ENCODE peak calls at places on chromosomes 12 and 14, in five cellular contexts. E is upper lobe of left lung, K is cardiac muscle cell, A is RWPE1, R is tibial nerve. N is an unnamed sample.
A peak's percentile ranks its signal among the peaks of the same experiment; 100 is the strongest.

GRCh38 chr12:62625238-62625637 is 158.6 kb downstream of the MON2 start:
- DNase-seq in E (peak; percentile 26), K (peak; percentile 90), A (no peak), R (no peak), N (no peak)

GRCh38 chr12:127125607-127126259 is 1141.2 kb upstream of the TMEM132C start:
- DNase-seq in E (no peak), K (peak; percentile 20), A (peak; percentile 97), R (no peak), N (no peak)

GRCh38 chr12:130366159-130366558 is 28.5 kb downstream of the PIWIL1 start:
- DNase-seq in E (no peak), K (no peak), A (no peak), R (no peak), N (no peak)

GRCh38 chr14:45284802-45285201 is 31.8 kb upstream of the MIS18BP1 start:
- DNase-seq in E (no peak), K (no peak), A (no peak), R (no peak), N (no peak)

GRCh38 chr14:85824526-85824925 is 294.6 kb downstream of the FLRT2 start:
- DNase-seq in E (no peak), K (no peak), A (no peak), R (no peak), N (no peak)

GRCh38 chr12:126734738-126735137 is 1532.2 kb upstream of the TMEM132C start:
- DNase-seq in E (no peak), K (no peak), A (no peak), R (no peak), N (no peak)

GRCh38 chr14:65149116-65149515 is 46.8 kb upstream of the MAX start:
- DNase-seq in E (no peak), K (no peak), A (no peak), R (no peak), N (no peak)

GRCh38 chr14:61484826-61485584 is 163.6 kb downstream of the PRKCH start:
- DNase-seq in E (no peak), K (no peak), A (no peak), R (no peak), N (no peak)

GRCh38 chr14:89422181-89422951 is 5.3 kb upstream of the FOXN3 start:
- DNase-seq in E (peak; percentile 81), K (peak; percentile 49), A (no peak), R (no peak), N (no peak)

GRCh38 chr12:105278043-105278697 is 42.2 kb upstream of the APPL2 start:
- DNase-seq in E (no peak), K (peak; percentile 22), A (no peak), R (no peak), N (no peak)

GRCh38 chr14:91834571-91834970 is 32.8 kb downstream of the TC2N start:
- DNase-seq in E (no peak), K (no peak), A (no peak), R (no peak), N (no peak)

GRCh38 chr12:42786400-42786799 is 196.9 kb upstream of the PRICKLE1 start:
- DNase-seq in E (no peak), K (no peak), A (no peak), R (no peak), N (no peak)

GRCh38 chr12:105107176-105107496 is 395 bp upstream of the WASHC4 start:
- DNase-seq in E (no peak), K (no peak), A (no peak), R (no peak), N (no peak)

GRCh38 chr14:81122326-81122725 is 98.4 kb downstream of the GTF2A1 start:
- DNase-seq in E (no peak), K (no peak), A (no peak), R (no peak), N (no peak)

GRCh38 chr12:4589941-4590340 is 27.9 kb downstream of the DYRK4 start:
- DNase-seq in E (no peak), K (no peak), A (no peak), R (no peak), N (no peak)

GRCh38 chr12:78062781-78063180 is 232.1 kb downstream of the NAV3 start:
- DNase-seq in E (no peak), K (peak; percentile 83), A (no peak), R (no peak), N (peak; percentile 48)

GRCh38 chr12:13362260-13362841 is 165.8 kb downstream of the EMP1 start:
- DNase-seq in E (peak; percentile 70), K (peak; percentile 64), A (peak; percentile 64), R (no peak), N (no peak)
- TF ChIP-seq CTCF in E (peak; percentile 63), K (peak; percentile 97), A (peak; percentile 70), R (peak; percentile 50), N (peak; percentile 63)

GRCh38 chr14:56608682-56609081 is 29.1 kb downstream of the TMEM260 start:
- DNase-seq in E (no peak), K (no peak), A (peak; percentile 9), R (no peak), N (no peak)
- H3K27ac ChIP-seq in E (no peak overlapping the region), K (no peak overlapping the region), A (no peak overlapping the region), R (no peak overlapping the region), N (no peak overlapping the region)

GRCh38 chr12:100346660-100347059 is 10.2 kb upstream of the SLC17A8 start:
- DNase-seq in E (no peak), K (peak; percentile 32), A (no peak), R (no peak), N (no peak)

GRCh38 chr12:100345020-100345767 is 11.7 kb upstream of the SLC17A8 start:
- DNase-seq in E (no peak), K (no peak), A (no peak), R (no peak), N (no peak)

GRCh38 chr12:100348657-100349454 is 8.0 kb upstream of the SLC17A8 start:
- DNase-seq in E (no peak), K (peak; percentile 55), A (peak; percentile 30), R (no peak), N (no peak)
- TF ChIP-seq CTCF in E (no peak), K (peak; percentile 39), A (no peak), R (peak; percentile 48), N (peak; percentile 48)

GRCh38 chr12:12376636-12377448 is 20.0 kb downstream of the BORCS5 start:
- DNase-seq in E (peak; percentile 31), K (peak; percentile 87), A (peak; percentile 59), R (no peak), N (peak; percentile 60)

GRCh38 chr12:12384601-12385321 is 27.9 kb downstream of the BORCS5 start:
- DNase-seq in E (peak; percentile 26), K (peak; percentile 35), A (no peak), R (no peak), N (no peak)

GRCh38 chr12:12381982-12382381 is 25.1 kb downstream of the BORCS5 start:
- DNase-seq in E (no peak), K (no peak), A (no peak), R (no peak), N (no peak)

GRCh38 chr12:12380949-12381593 is 24.2 kb downstream of the BORCS5 start:
- DNase-seq in E (no peak), K (no peak), A (no peak), R (no peak), N (no peak)

DNA sequence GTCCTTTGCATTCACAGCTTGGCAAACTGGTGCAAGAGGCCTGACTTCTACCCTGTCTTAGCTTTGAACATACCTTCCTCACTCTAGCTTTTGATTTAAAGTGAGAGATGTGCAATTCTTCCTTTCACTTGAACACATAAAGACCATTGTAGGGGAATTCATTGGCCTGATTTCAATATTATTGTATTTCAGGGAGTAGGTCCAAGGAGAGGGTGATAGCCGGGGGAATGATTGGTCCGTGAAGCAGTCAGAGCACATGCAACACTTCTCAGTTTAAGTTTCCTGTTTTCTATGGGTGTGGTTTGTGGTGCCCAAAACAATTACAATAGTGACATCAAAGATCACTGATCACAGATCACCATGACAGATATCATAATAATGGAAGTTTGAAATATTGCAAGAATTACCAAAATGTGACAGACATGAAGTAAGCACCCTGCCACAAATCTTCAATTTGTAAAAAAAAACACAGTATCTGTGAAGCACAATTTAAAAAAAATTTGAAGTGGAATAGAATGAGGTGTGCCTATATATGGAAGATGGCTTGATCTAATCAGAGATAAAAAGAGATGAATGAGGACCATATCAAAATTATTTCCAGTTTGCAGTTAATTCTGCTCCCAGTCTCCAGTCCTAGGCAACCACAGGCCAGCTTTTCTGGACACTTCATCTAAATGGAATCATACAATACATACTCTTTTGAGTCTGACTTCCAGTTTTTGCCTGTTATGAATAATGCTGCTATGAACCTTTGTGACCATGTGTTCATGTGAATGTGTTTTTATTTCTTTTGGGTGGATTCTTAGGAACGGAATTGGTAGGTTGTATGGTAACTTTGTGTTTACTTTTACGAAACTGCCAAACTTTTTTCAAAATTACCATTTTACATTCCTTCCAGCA is 23.2 kb downstream of the BORCS5 start:
- DNase-seq in E (no peak), K (peak; percentile 22), A (no peak), R (no peak), N (no peak)
- H3K27ac ChIP-seq in E (peak overlapping the region; percentile 66), K (peak overlapping the region; percentile 33), A (no peak overlapping the region), R (peak overlapping the region; percentile 48), N (no peak overlapping the region)

DNA sequence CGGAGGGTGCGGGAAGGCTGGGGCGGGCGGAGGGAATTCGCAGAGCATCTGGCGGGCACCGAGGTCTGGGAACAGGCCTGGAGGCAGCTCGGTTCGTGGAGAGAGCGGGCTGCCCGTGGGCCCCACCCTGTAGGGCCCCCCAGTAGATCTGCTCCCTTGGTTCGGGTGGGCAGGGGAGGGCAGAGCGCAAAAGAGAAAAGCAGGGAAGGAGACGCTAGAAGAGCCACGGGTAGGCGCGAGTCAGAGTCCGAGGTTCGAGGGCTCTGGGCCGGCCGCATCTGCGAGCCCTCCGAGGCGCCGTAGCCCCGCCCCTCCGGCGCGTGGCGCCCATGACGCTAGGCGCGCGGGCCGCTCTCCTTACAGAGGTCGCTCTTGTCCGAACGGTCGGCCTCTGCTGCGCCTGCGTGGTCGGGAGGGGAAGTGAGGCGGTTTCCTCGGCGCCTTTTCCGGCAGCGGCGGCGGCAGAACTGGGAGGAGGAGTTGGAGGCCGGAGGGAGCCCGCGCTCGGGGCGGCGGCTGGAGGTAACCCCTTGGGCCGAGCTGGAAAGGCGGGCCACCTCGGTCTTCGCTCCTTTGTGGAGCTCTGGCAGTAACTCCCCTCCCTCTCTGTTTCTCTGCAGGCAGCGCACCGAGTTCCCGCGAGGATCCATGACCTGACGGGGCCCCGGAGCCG is at the start of gene ARF6:
- DNase-seq in E (peak; percentile 99), K (peak; percentile 98), A (peak; percentile 92), R (peak; percentile 97), N (peak; percentile 88)
- TF ChIP-seq CTCF in E (no peak), K (peak; percentile 21), A (no peak), R (peak; percentile 41), N (peak; percentile 14)

GRCh38 chr12:559208-559905 is 99.6 kb downstream of the B4GALNT3 start:
- DNase-seq in E (no peak), K (no peak), A (no peak), R (no peak), N (no peak)

GRCh38 chr12:561116-561705 is 101.5 kb downstream of the B4GALNT3 start:
- DNase-seq in E (no peak), K (no peak), A (no peak), R (no peak), N (no peak)

GRCh38 chr12:561908-562593 is 101.2 kb downstream of the NINJ2 start:
- DNase-seq in E (peak; percentile 82), K (no peak), A (no peak), R (no peak), N (no peak)

GRCh38 chr12:559907-560455 is 100.2 kb downstream of the B4GALNT3 start:
- DNase-seq in E (no peak), K (no peak), A (no peak), R (no peak), N (no peak)

DNA sequence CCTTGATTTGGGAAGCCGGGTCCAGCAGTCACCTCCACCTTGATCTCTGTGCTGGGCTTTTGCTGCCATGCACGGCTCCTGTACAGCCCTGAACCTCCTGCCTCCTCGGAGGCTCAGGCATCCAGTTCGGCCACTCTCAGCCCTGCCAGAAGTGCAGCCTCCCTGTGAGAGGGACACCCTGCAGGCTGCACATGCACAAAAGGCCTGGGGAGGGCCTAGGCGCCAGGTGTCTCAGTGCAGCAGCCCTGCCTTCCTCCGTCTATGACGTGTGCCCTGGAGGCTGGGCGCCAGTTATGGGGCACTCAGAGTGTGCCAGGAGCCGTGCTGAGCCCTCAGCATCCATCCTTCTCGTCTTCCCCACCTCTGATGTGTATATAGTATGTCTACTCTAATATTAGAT is 100.9 kb downstream of the B4GALNT3 start:
- DNase-seq in E (no peak), K (no peak), A (no peak), R (no peak), N (no peak)
- H3K27ac ChIP-seq in E (no peak overlapping the region), K (no peak overlapping the region), A (no peak overlapping the region), R (no peak overlapping the region), N (no peak overlapping the region)

N was measured in AG04450.